ENCODE peak calls at places on chromosomes 4 and X, in five cellular contexts. W is stimulated activated CD8-positive, alpha-beta memory T cell treated with anti-CD3 and anti-CD28 coated beads, Interleukin-2, amount 100 ng/mL, for 1 hour; V is cardiac fibroblast; X is Calu3; E is NCI-H1105 treated with DMSO at 0.1 percent for 48 hours. C is an unnamed sample.

GRCh38 chrX:69032601-69033000 is 132.7 kb downstream of the PJA1 start:
- DNase-seq in W (no peak), X (peak), E (no peak), V (no peak), C (no peak)

GRCh38 chrX:120790118-120790517 is 85.5 kb downstream of the CT47B1 start:
- DNase-seq in V (peak), X (peak), W (peak), E (peak), C (no peak)

GRCh38 chr4:40395166-40395900 is 60.2 kb downstream of the CHRNA9 start:
- DNase-seq in X (no peak), E (peak), V (no peak), W (no peak), C (no peak)

GRCh38 chr4:151417164-151417571 is 8.2 kb downstream of the FHIP1A start:
- DNase-seq in X (no peak), E (no peak), W (no peak), V (no peak), C (no peak)

GRCh38 chr4:56410247-56410646 is 23.0 kb upstream of the AASDH start:
- DNase-seq in V (peak), W (no peak), X (peak), E (peak), C (no peak)

GRCh38 chr4:90883519-90883918 is 756.3 kb downstream of the CCSER1 start:
- DNase-seq in X (no peak), V (no peak), W (no peak), E (no peak), C (no peak)

GRCh38 chrX:10104958-10105658 is 51.7 kb upstream of the CLCN4 start:
- DNase-seq in E (no peak), V (peak), X (no peak), W (no peak), C (no peak)

GRCh38 chrX:55758033-55758432 is 40.5 kb downstream of the RRAGB start:
- DNase-seq in E (no peak), W (no peak), X (no peak), V (no peak), C (no peak)

GRCh38 chrX:53184836-53185235 is 40.2 kb downstream of the KDM5C start:
- DNase-seq in V (peak), X (no peak), W (no peak), E (no peak), C (no peak)

GRCh38 chrX:53031380-53031779 is 17.2 kb upstream of the GPR173 start:
- DNase-seq in E (no peak), W (no peak), V (no peak), X (no peak), C (no peak)

GRCh38 chr4:124936427-124936826 is 223.9 kb upstream of the ANKRD50 start:
- DNase-seq in X (no peak), W (no peak), V (peak), E (peak), C (no peak)

GRCh38 chr4:106676173-106676921 is 307.8 kb upstream of the GIMD1 start:
- DNase-seq in V (peak), X (no peak), E (no peak), W (no peak), C (no peak)

GRCh38 chr4:102850373-102850772 is 18.4 kb upstream of the CISD2 start:
- DNase-seq in X (no peak), V (no peak), W (no peak), E (no peak), C (no peak)

GRCh38 chr4:39256436-39256835 is 74.1 kb downstream of the WDR19 start:
- DNase-seq in V (peak), X (no peak), W (no peak), E (no peak), C (no peak)

GRCh38 chrX:126489141-126489540 is 63.5 kb downstream of the DCAF12L1 start:
- DNase-seq in V (no peak), X (no peak), E (no peak), W (no peak), C (no peak)

GRCh38 chr4:147094228-147094627 is 148.6 kb upstream of the TTC29 start:
- DNase-seq in E (no peak), X (peak), W (no peak), V (no peak), C (no peak)

GRCh38 chr4:83114576-83114975 is at the start of gene PLAC8:
- DNase-seq in V (no peak), W (peak), E (no peak), X (no peak), C (no peak)

GRCh38 chr4:4421356-4421755 is 34.5 kb downstream of the NSG1 start:
- DNase-seq in W (no peak), E (no peak), V (no peak), X (no peak), C (peak)

GRCh38 chr4:128481752-128482480 is 194.3 kb upstream of the PGRMC2 start:
- DNase-seq in W (no peak), X (no peak), V (no peak), E (no peak), C (no peak)

GRCh38 chrX:48972214-48973164 is 845 bp upstream of the KCND1 start:
- DNase-seq in W (no peak), V (peak), E (peak), X (peak), C (peak)

GRCh38 chrX:107629533-107629909 is 1.2 kb downstream of the PRPS1 start:
- DNase-seq in W (no peak), V (peak), E (peak), X (peak), C (no peak)

GRCh38 chr4:42627887-42628646 is 28.8 kb downstream of the ATP8A1 start:
- DNase-seq in V (peak), E (no peak), W (peak), X (no peak), C (no peak)

GRCh38 chr4:122712782-122713181 is 19.7 kb upstream of the BBS12 start:
- DNase-seq in V (no peak), E (no peak), W (no peak), X (no peak), C (no peak)

GRCh38 chrX:8981742-8982141 is 52.2 kb downstream of the FAM9B start:
- DNase-seq in X (no peak), E (no peak), W (no peak), V (no peak), C (peak)